ENCODE peak calls at places on chromosomes 1 and 21, in five cellular contexts. C, T, U, Y and A are unnamed samples.

GRCh38 chr1:99771522-99771921 is 5.1 kb upstream of the FRRS1 start:
- DNase-seq in T (no peak), C (no peak), U (no peak), Y (no peak), A (no peak)

GRCh38 chr1:71667224-71667623 is 586.4 kb upstream of the ZRANB2 start:
- DNase-seq in Y (no peak), U (no peak), T (no peak), C (no peak), A (no peak)

GRCh38 chr1:80893140-80893539 is 907.6 kb upstream of the ADGRL2 start:
- DNase-seq in C (no peak), U (no peak), Y (no peak), T (no peak), A (no peak)

GRCh38 chr1:76577818-76578185 is 289.5 kb upstream of the ST6GALNAC5 start:
- DNase-seq in U (no peak), C (no peak), T (no peak), Y (no peak), A (no peak)

GRCh38 chr1:211711313-211711712 is 35.9 kb upstream of the NEK2 start:
- DNase-seq in Y (no peak), U (no peak), T (no peak), C (no peak), A (no peak)

GRCh38 chr1:174931214-174931613 is 68.5 kb upstream of the CACYBP start:
- DNase-seq in C (no peak), Y (no peak), U (no peak), T (no peak), A (no peak)

GRCh38 chr1:12472798-12473551 is 145.0 kb downstream of the DHRS3 start:
- DNase-seq in Y (no peak), C (no peak), U (no peak), T (no peak), A (no peak)

GRCh38 chr1:43286533-43286932 is 1.2 kb upstream of the C1orf210 start:
- DNase-seq in Y (no peak), U (no peak), T (no peak), C (no peak), A (no peak)

GRCh38 chr1:147748687-147749350 is 11.6 kb downstream of the GJA5 start:
- DNase-seq in C (no peak), T (no peak), Y (no peak), U (no peak), A (no peak)

GRCh38 chr1:46131093-46131492 is 1.3 kb downstream of the PIK3R3 start:
- DNase-seq in T (no peak), C (no peak), Y (no peak), U (no peak), A (no peak)

GRCh38 chr1:62240651-62241050 is 46.0 kb downstream of the L1TD1 start:
- DNase-seq in C (no peak), T (no peak), Y (no peak), U (no peak), A (no peak)

GRCh38 chr1:216929870-216930582 is 206.8 kb upstream of the ESRRG start:
- DNase-seq in U (no peak), T (no peak), Y (no peak), C (no peak), A (no peak)

GRCh38 chr1:100896481-100896982 is 642 bp downstream of the SLC30A7 start:
- DNase-seq in U (peak; percentile 7), Y (no peak), T (no peak), C (peak; percentile 43), A (peak; percentile 48)

GRCh38 chr1:157771666-157772425 is 5.1 kb downstream of the FCRL2 start:
- DNase-seq in T (no peak), C (no peak), U (no peak), Y (no peak), A (no peak)

GRCh38 chr1:180500689-180501088 is 1.7 kb downstream of the ACBD6 start:
- DNase-seq in T (no peak), Y (no peak), C (no peak), U (no peak), A (no peak)

GRCh38 chr1:77430966-77431735 is 149.3 kb downstream of the AK5 start:
- DNase-seq in T (no peak), C (no peak), Y (no peak), U (no peak), A (no peak)

GRCh38 chr1:85579619-85580018 is 942 bp upstream of the CCN1 start:
- DNase-seq in T (no peak), U (no peak), C (no peak), Y (no peak), A (peak; percentile 77)

GRCh38 chr1:196887515-196888239 is at the start of gene CFHR4:
- DNase-seq in T (no peak), Y (no peak), U (no peak), C (no peak), A (no peak)

GRCh38 chr1:113903496-113904291 is 905 bp downstream of the AP4B1 start:
- DNase-seq in C (no peak), T (no peak), Y (no peak), U (no peak), A (no peak)

GRCh38 chr1:155168456-155169210 is 4.5 kb downstream of the KRTCAP2 start:
- DNase-seq in Y (no peak), U (no peak), T (no peak), C (no peak), A (no peak)

DNA sequence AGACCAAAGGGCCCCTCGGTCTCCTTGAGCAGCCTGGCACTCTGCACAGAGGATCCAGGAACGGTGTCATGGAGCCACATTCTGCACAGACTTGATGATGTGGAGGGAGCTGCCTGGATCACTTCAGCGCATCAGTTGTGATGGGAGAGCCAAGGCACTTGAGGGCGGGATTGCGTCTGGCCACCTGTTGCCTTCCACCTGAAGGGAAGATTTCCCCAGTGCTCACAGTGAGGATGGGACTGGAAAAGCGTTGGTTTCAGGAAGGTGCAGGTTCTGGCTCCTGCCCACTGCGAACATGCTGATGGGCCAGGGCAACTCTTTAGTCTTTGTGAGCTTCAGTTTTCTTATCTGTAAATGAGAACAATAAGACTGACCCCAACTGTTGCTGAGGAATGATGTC is 2.6 kb downstream of the RER1 start:
- DNase-seq in T (no peak), C (no peak), U (no peak), Y (no peak), A (no peak)
- TF ChIP-seq POLR2A in T (no peak), C (no peak), U (no peak), Y (no peak), A (no peak)

DNA sequence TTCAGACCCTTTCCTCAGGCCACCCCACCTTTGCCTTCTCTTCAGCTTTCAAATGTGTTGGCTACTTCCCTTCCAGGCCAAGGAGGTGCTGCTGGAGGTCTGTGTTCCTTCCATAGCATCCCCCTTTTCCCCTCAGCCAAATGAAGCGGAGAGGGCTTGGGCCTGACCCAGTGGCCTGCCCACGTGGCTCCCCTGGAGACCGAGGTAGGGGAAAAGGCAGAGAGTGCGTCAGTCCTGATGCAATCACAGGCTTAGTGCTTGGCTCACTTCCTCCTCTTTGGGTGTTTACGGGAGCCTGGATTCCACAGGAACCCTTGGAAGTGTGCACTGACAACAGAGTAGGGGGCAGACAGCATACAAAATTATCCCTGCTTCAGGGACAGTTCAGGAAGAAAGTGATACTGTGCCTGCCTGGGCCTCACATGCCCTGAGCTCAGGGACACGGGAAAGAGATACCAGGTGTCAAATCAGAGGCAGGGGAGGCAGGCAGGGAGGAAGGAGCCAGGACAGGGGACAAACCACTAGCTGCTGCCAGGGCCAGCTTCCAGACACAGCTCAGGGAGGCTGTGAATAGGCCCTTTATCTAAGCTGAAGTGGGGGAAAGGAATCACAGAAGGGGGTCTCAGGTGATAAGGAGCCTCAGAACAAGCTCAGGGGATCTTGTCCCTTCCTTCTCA is 16.6 kb upstream of the PTP4A2 start:
- DNase-seq in U (peak; percentile 69), C (peak; percentile 85), Y (peak; percentile 91), T (peak; percentile 72), A (peak; percentile 97)
- TF ChIP-seq POLR2A in U (peak; percentile 45), C (no peak), Y (peak; percentile 71), T (peak; percentile 29), A (no peak)

GRCh38 chr1:25540750-25541350 is 2.6 kb upstream of the LDLRAP1 start:
- DNase-seq in Y (no peak), T (no peak), C (no peak), U (no peak), A (no peak)
- TF ChIP-seq POLR2A in Y (no peak), T (no peak), C (no peak), U (no peak), A (no peak)

GRCh38 chr21:46183910-46184624 is at the start of gene SPATC1L:
- DNase-seq in C (peak; percentile 39), U (peak; percentile 50), Y (no peak), T (peak; percentile 61), A (peak; percentile 89)
- TF ChIP-seq POLR2A in C (no peak), U (peak; percentile 19), Y (no peak), T (peak; percentile 76), A (no peak)

GRCh38 chr1:235784950-235785349 is 81.8 kb downstream of the LYST start:
- DNase-seq in C (no peak), T (no peak), U (no peak), Y (no peak), A (no peak)

GRCh38 chr1:235779770-235780169 is 86.9 kb downstream of the LYST start:
- DNase-seq in C (no peak), U (no peak), T (no peak), Y (no peak), A (no peak)

GRCh38 chr1:235781807-235782206 is 84.9 kb downstream of the LYST start:
- DNase-seq in Y (no peak), U (no peak), C (no peak), T (no peak), A (no peak)

DNA sequence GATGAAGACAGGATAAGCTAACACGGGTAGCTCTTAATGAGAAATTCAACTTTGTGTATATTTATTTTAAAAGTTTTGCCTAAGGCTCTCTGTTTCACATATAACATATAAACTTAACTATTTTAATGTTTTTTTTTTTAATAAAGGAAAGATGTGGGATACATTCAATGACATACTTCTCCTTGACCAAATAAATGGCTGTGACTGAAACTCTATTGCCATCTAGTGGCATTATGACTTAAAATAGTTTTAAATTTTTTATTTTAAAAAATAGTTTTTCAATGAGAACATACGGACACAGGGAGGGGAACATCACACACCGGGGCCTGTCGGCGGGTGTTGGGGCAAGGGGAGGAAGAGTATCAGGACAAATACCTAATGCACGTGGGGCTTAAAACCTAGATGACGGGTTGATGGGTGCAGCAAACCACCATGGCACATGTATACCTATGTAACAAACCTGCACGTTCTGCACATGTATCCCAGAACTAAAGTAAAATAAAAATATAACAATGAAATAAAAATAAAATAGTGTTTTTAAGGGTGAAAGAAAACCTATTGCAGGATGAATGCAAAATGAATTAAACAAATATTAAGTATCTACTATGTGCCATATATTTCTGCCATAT is 83.4 kb downstream of the LYST start:
- DNase-seq in Y (no peak), T (no peak), U (no peak), C (no peak), A (no peak)
- TF ChIP-seq POLR2A in Y (no peak), T (no peak), U (no peak), C (no peak), A (no peak)

DNA sequence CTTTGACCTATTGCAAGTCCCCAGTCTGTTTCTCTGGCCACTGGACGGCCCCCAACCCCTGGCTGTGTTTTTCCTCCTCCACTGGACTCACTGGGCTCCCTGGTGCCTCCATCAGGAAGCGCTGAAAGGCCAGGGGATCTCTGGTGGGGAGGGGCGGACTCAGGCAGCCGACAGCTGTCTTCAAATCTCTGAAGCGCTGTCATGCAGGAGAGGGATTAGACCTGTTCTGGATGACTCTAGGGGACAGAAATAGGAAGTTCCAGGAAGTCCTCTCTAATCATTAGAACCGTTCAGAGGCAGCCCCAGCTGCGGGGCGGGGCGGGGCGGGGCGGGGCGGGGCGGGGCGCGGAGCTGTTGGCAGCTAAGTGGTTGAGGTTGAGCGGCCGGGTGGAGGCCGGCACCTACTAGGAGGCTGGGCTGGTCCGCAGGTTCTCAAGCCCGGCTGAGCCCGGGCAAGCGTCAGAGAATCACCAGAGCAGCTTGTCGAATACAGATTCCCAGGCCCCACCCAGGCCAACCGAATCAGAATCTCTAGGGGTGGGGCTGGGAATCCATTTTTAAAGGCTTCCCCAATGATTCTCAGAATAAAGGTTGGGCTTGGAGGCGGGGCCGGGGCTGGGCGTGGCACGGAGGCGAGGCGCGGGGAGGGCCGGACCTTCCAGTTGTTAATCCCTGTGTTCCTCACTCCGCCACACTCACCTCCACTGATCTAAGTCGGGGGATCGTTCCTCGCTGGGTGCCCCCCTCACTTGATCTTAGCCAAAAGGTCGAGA is 11.4 kb upstream of the PHLDA3 start:
- DNase-seq in T (peak; percentile 70), Y (peak; percentile 85), C (peak; percentile 84), U (peak; percentile 79), A (peak; percentile 92)
- TF ChIP-seq POLR2A in T (no peak), Y (no peak), C (no peak), U (no peak), A (peak; percentile 39)